ENCODE peak calls at places on chromosomes 3 and 15, in ten cellular contexts. M is foreskin keratinocyte, N is Panc1, S is lower lobe of right lung, Q is tibial nerve, C is PC-3, G is neural progenitor cell, V is GM12878, B is ovary, Z is upper lobe of right lung. H is an unnamed sample. For H3K4me1 and H3K27me3, the result is how much of the 10 kb centered on the place peaks cover.

GRCh38 chr3:157581331-157581730 is 78.1 kb upstream of the VEPH1 start:
- DNase-seq in Z (no peak), B (no peak), N (no peak), V (no peak), Q (no peak), G (no peak), M (no peak), C (no peak), S (no peak), H (no peak)

GRCh38 chr3:15714448-15714847 is 83.3 kb downstream of the ANKRD28 start:
- DNase-seq in G (no peak), Z (no peak), Q (no peak), M (no peak), V (no peak), S (no peak), C (no peak), B (no peak), N (no peak), H (no peak)

GRCh38 chr15:42385206-42385979 is 26.1 kb downstream of the CAPN3 start:
- DNase-seq in N (peak), G (peak), M (peak), V (no peak), Q (no peak), C (peak), B (no peak), S (no peak), Z (peak), H (no peak)

GRCh38 chr3:183449391-183449790 is 21.0 kb upstream of the MCF2L2 start:
- DNase-seq in S (no peak), B (no peak), G (peak), N (no peak), V (no peak), Q (no peak), M (no peak), C (no peak), Z (no peak), H (no peak)

GRCh38 chr3:119636194-119636593 is 24.2 kb downstream of the POPDC2 start:
- DNase-seq in Z (no peak), S (no peak), B (no peak), G (no peak), C (peak), N (no peak), M (peak), Q (no peak), V (no peak), H (no peak)

GRCh38 chr3:100489118-100489517 is 3.3 kb upstream of the TMEM45A start:
- DNase-seq in C (no peak), Z (no peak), B (no peak), N (no peak), G (no peak), S (no peak), M (no peak), V (no peak), Q (no peak), H (no peak)

GRCh38 chr3:119700269-119700919 is 2.4 kb upstream of the CFAP91 start:
- DNase-seq in Z (no peak), B (no peak), S (no peak), N (no peak), M (peak), V (peak), Q (no peak), G (no peak), C (peak), H (no peak)

GRCh38 chr3:165895919-165896318 is 58.7 kb upstream of the BCHE start:
- DNase-seq in Z (no peak), V (no peak), G (peak), S (no peak), M (peak), N (no peak), Q (no peak), C (peak), B (no peak), H (no peak)

GRCh38 chr15:43346305-43346704 is 15.9 kb upstream of the LCMT2 start:
- DNase-seq in S (no peak), Z (no peak), V (no peak), Q (no peak), G (no peak), B (no peak), N (no peak), C (peak), M (no peak), H (no peak)

GRCh38 chr15:32669870-32670623 is 28.5 kb downstream of the SCG5 start:
- DNase-seq in Z (no peak), M (peak), S (no peak), B (no peak), N (no peak), G (peak), Q (peak), V (no peak), C (peak), H (peak)

GRCh38 chr3:182500294-182500693 is 293.0 kb upstream of the ATP11B start:
- DNase-seq in N (no peak), C (no peak), G (peak), M (no peak), Z (no peak), S (no peak), Q (no peak), B (no peak), V (no peak), H (no peak)

GRCh38 chr3:159266779-159267178 is 464.9 kb downstream of the MFSD1 start:
- DNase-seq in Z (no peak), M (peak), S (no peak), V (no peak), C (peak), G (peak), B (no peak), Q (no peak), N (no peak), H (no peak)

GRCh38 chr15:95485367-95485766 is 845.1 kb upstream of the NR2F2 start:
- DNase-seq in S (no peak), V (no peak), Z (no peak), Q (no peak), B (no peak), G (no peak), N (no peak), M (no peak), C (no peak), H (no peak)

GRCh38 chr3:66572938-66573710 is 72.3 kb upstream of the LRIG1 start:
- DNase-seq in V (no peak), S (no peak), Q (no peak), C (no peak), B (no peak), Z (no peak), M (no peak), N (no peak), G (peak), H (no peak)

GRCh38 chr3:48232734-48233133 is 8.2 kb upstream of the ZNF589 start:
- DNase-seq in B (peak), Q (peak), N (no peak), M (peak), Z (peak), C (peak), V (peak), S (peak), G (peak), H (no peak)
- TF ChIP-seq CTCF in B (peak), Q (peak), N (no peak), M (peak), Z (peak), C (peak), V (peak), S (peak), G (peak), H (peak)

GRCh38 chr3:184641430-184641829 is 70.4 kb downstream of the MAGEF1 start:
- DNase-seq in C (no peak), Z (no peak), N (no peak), B (no peak), G (no peak), M (no peak), S (no peak), V (no peak), Q (no peak), H (no peak)
- H3K4me1 ChIP-seq in C (under half), Z (under half), N (under half), B (under half), G (under half), M (under half), S (under half), V (under half), Q (under half), H (under half)

GRCh38 chr15:39628131-39628482 is 47.2 kb downstream of the THBS1 start:
- DNase-seq in G (no peak), S (no peak), V (no peak), Q (no peak), M (no peak), N (no peak), C (no peak), Z (no peak), B (no peak), H (no peak)
- H3K27me3 ChIP-seq in G (under half), S (under half), V (under half), Q (under half), M (under half), N (under half), C (under half), Z (under half), B (under half), H (under half)

GRCh38 chr3:38648024-38648658 is 1.3 kb downstream of the SCN5A start:
- DNase-seq in S (no peak), C (no peak), G (no peak), B (no peak), Q (no peak), N (no peak), V (no peak), Z (no peak), M (no peak), H (no peak)

GRCh38 chr3:38645601-38646000 is 3.9 kb downstream of the SCN5A start:
- DNase-seq in V (no peak), M (no peak), Q (no peak), G (no peak), Z (no peak), B (no peak), C (no peak), N (no peak), S (no peak), H (no peak)

GRCh38 chr3:38646062-38646461 is 3.4 kb downstream of the SCN5A start:
- DNase-seq in G (no peak), Q (no peak), C (no peak), M (no peak), Z (no peak), B (no peak), S (no peak), N (no peak), V (no peak), H (no peak)

GRCh38 chr3:38647217-38647970 is 2.1 kb downstream of the SCN5A start:
- DNase-seq in M (no peak), C (no peak), N (no peak), Q (no peak), S (no peak), V (no peak), G (no peak), B (no peak), Z (no peak), H (no peak)

GRCh38 chr3:38646630-38647029 is 2.9 kb downstream of the SCN5A start:
- DNase-seq in Q (no peak), M (no peak), C (peak), Z (no peak), V (no peak), S (no peak), G (peak), B (no peak), N (no peak), H (no peak)
- TF ChIP-seq CTCF in Q (no peak), M (peak), C (peak), Z (peak), V (peak), S (peak), G (peak), B (no peak), N (peak), H (peak)

DNA sequence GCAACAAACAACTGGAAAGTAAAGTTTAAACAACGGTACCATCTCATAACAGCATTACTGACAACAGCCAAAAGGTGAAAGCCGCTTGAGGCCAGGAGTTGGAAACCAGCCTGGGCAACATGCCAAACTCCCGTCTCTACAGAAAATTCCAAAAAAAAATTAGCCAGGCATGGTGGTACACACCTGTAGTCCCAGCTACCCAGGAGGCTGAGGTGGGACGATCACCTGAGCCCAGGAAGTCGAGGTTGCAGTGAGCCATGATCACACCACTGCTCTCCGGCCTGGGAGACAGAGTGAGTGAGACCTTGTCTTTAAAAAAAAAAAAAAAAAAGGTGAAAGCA is 4.4 kb downstream of the TNK2 start:
- DNase-seq in V (no peak), S (peak), Q (no peak), G (no peak), B (no peak), M (no peak), Z (no peak), N (no peak), C (no peak), H (no peak)
- H3K4me1 ChIP-seq in V (half or more), S (half or more), Q (under half), G (under half), B (under half), M (under half), Z (half or more), N (half or more), C (under half), H (under half)

DNA sequence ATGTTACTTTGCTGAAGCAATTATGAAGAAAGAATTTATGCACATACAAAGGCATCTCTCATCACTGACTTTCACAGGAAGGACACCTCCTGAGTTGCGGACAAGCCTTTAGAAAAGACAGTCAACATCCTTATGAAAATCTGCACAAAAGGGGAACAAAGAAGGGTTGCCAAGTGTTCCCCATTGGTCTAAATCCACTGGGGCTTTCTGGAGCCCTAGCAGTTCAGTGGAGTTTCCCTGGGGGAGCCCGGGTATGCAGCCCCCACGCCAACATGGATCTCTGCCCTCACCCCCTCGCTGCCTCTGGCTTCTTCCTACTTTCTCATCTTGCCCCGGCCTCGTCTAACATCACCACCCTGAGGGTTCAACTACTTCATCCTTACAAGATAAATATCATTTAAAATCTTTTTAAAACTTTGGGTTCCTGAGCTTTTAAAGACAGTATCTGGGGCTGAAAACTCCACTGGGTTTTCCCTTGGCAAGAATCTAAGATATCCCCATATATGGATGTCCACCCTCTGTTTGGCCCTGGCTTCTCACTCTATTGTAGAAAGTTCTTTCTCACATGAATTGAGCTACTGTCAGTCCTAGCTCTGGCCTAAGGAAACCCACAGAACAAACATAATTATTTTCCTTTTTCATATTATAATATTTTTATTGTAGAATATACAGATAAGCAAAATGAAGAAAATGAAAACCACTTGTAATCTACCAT is 207.9 kb upstream of the RGMA start:
- DNase-seq in M (no peak), V (no peak), G (no peak), S (no peak), C (no peak), Q (no peak), B (no peak), Z (no peak), N (no peak), H (no peak)
- H3K27me3 ChIP-seq in M (under half), V (under half), G (under half), S (under half), C (under half), Q (under half), B (under half), Z (under half), N (under half), H (under half)

DNA sequence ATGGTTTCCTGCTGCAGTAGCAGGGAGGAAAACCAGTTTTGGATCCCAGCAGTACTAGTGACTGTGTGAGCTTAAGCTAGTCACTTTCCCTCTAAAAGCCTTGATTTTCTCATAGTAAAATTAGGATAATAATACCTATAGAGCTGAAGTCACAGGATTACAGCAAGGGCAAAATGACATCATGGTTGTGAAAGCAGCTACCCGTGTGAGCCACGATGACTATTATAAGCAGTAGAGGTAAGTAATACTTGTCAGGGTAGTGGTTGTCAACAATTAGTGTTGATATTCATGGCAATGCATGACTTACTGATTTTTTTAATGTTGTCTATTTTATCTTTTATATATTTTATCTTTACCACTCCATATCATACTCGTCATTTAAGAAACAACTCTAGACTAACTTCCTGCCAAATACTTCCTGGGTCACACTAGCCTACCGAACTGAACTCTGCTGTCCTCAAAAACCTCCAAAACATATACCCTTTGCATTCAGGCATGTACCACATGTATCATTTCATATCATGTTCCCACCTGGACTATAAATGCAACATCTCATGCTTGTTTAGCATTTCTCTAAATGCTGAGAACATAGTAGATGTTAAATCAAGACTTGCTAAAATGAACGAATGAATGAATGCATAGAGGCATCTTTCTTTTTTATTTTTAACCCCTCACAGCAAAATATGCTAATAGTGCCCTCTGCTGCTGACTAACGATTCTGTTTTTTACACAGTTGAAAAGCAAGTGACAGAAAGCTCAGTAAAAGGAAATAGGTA is 172.6 kb downstream of the P3H2 start:
- DNase-seq in M (peak), C (peak), G (peak), Z (no peak), S (no peak), V (peak), B (no peak), Q (no peak), N (peak), H (no peak)
- TF ChIP-seq CTCF in M (peak), C (peak), G (peak), Z (peak), S (peak), V (peak), B (no peak), Q (peak), N (peak), H (peak)

H was measured in right lobe of liver.